ENCODE peak calls at places on chromosome 6, in ten cellular contexts. One of them, this sample, is unnamed.

GRCh38 chr6:77353129-77353528 is 110.2 kb downstream of the HTR1B start:
- DNase-seq in prostate gland: no peak
- DNase-seq in psoas muscle: no peak
- DNase-seq in tibial artery: no peak
- DNase-seq in K562: no peak
- DNase-seq in cardiac muscle cell: no peak
- DNase-seq in skeletal muscle cell: no peak
- DNase-seq in fibroblast of pulmonary artery: no peak
- DNase-seq in hepatocyte: no peak
- DNase-seq in foreskin fibroblast: no peak
- DNase-seq in this sample: no peak

GRCh38 chr6:132100388-132100990 is 149.3 kb upstream of the CCN2 start:
- DNase-seq in prostate gland: no peak
- DNase-seq in psoas muscle: no peak
- DNase-seq in tibial artery: no peak
- DNase-seq in K562: no peak
- DNase-seq in cardiac muscle cell: no peak
- DNase-seq in skeletal muscle cell: no peak
- DNase-seq in fibroblast of pulmonary artery: no peak
- DNase-seq in hepatocyte: no peak
- DNase-seq in foreskin fibroblast: no peak
- DNase-seq in this sample: no peak

GRCh38 chr6:34571388-34571787 is 15.3 kb upstream of the SPDEF start:
- DNase-seq in prostate gland: no peak
- DNase-seq in psoas muscle: no peak
- DNase-seq in tibial artery: no peak
- DNase-seq in K562: no peak
- DNase-seq in cardiac muscle cell: peak
- DNase-seq in skeletal muscle cell: no peak
- DNase-seq in fibroblast of pulmonary artery: no peak
- DNase-seq in hepatocyte: no peak
- DNase-seq in foreskin fibroblast: no peak
- DNase-seq in this sample: no peak

GRCh38 chr6:11379805-11380204 is 147.3 kb upstream of the NEDD9 start:
- DNase-seq in prostate gland: no peak
- DNase-seq in psoas muscle: no peak
- DNase-seq in tibial artery: no peak
- DNase-seq in K562: no peak
- DNase-seq in cardiac muscle cell: no peak
- DNase-seq in skeletal muscle cell: no peak
- DNase-seq in fibroblast of pulmonary artery: no peak
- DNase-seq in hepatocyte: no peak
- DNase-seq in foreskin fibroblast: no peak
- DNase-seq in this sample: no peak

GRCh38 chr6:71383891-71384489 is 95.4 kb downstream of the OGFRL1 start:
- DNase-seq in prostate gland: no peak
- DNase-seq in psoas muscle: no peak
- DNase-seq in tibial artery: no peak
- DNase-seq in K562: peak
- DNase-seq in cardiac muscle cell: peak
- DNase-seq in skeletal muscle cell: no peak
- DNase-seq in fibroblast of pulmonary artery: peak
- DNase-seq in hepatocyte: peak
- DNase-seq in foreskin fibroblast: no peak
- DNase-seq in this sample: peak

GRCh38 chr6:137728386-137729349 is 138.4 kb upstream of the TNFAIP3 start:
- DNase-seq in prostate gland: peak
- DNase-seq in psoas muscle: peak
- DNase-seq in tibial artery: no peak
- DNase-seq in K562: no peak
- DNase-seq in cardiac muscle cell: peak
- DNase-seq in skeletal muscle cell: peak
- DNase-seq in fibroblast of pulmonary artery: peak
- DNase-seq in hepatocyte: peak
- DNase-seq in foreskin fibroblast: peak
- DNase-seq in this sample: peak

GRCh38 chr6:106973841-106974336 is 640 bp downstream of the CD24 start:
- DNase-seq in prostate gland: peak
- DNase-seq in psoas muscle: no peak
- DNase-seq in tibial artery: no peak
- DNase-seq in K562: no peak
- DNase-seq in cardiac muscle cell: no peak
- DNase-seq in skeletal muscle cell: no peak
- DNase-seq in fibroblast of pulmonary artery: no peak
- DNase-seq in hepatocyte: peak
- DNase-seq in foreskin fibroblast: no peak
- DNase-seq in this sample: no peak

GRCh38 chr6:150391414-150391813 is 22.6 kb downstream of the IYD start:
- DNase-seq in prostate gland: no peak
- DNase-seq in psoas muscle: no peak
- DNase-seq in tibial artery: no peak
- DNase-seq in K562: no peak
- DNase-seq in cardiac muscle cell: no peak
- DNase-seq in skeletal muscle cell: no peak
- DNase-seq in fibroblast of pulmonary artery: no peak
- DNase-seq in hepatocyte: no peak
- DNase-seq in foreskin fibroblast: no peak
- DNase-seq in this sample: no peak

GRCh38 chr6:151661928-151662327 is 145.6 kb upstream of the ESR1 start:
- DNase-seq in prostate gland: no peak
- DNase-seq in psoas muscle: no peak
- DNase-seq in tibial artery: no peak
- DNase-seq in K562: peak
- DNase-seq in cardiac muscle cell: no peak
- DNase-seq in skeletal muscle cell: no peak
- DNase-seq in fibroblast of pulmonary artery: no peak
- DNase-seq in hepatocyte: no peak
- DNase-seq in foreskin fibroblast: no peak
- DNase-seq in this sample: no peak

GRCh38 chr6:158042245-158042798 is 60.7 kb downstream of the SYNJ2 start:
- DNase-seq in prostate gland: peak
- DNase-seq in psoas muscle: peak
- DNase-seq in tibial artery: peak
- DNase-seq in K562: peak
- DNase-seq in cardiac muscle cell: peak
- DNase-seq in skeletal muscle cell: peak
- DNase-seq in fibroblast of pulmonary artery: peak
- DNase-seq in hepatocyte: peak
- DNase-seq in foreskin fibroblast: peak
- DNase-seq in this sample: peak

GRCh38 chr6:8343600-8343999 is 91.7 kb downstream of the SLC35B3 start:
- DNase-seq in prostate gland: no peak
- DNase-seq in psoas muscle: no peak
- DNase-seq in tibial artery: no peak
- DNase-seq in K562: no peak
- DNase-seq in cardiac muscle cell: no peak
- DNase-seq in skeletal muscle cell: no peak
- DNase-seq in fibroblast of pulmonary artery: no peak
- DNase-seq in hepatocyte: no peak
- DNase-seq in foreskin fibroblast: no peak
- DNase-seq in this sample: no peak

GRCh38 chr6:21278078-21278790 is 315.3 kb upstream of the SOX4 start:
- DNase-seq in prostate gland: no peak
- DNase-seq in psoas muscle: no peak
- DNase-seq in tibial artery: no peak
- DNase-seq in K562: no peak
- DNase-seq in cardiac muscle cell: peak
- DNase-seq in skeletal muscle cell: no peak
- DNase-seq in fibroblast of pulmonary artery: no peak
- DNase-seq in hepatocyte: peak
- DNase-seq in foreskin fibroblast: no peak
- DNase-seq in this sample: no peak
- H3K4me3 ChIP-seq in prostate gland: no peak
- H3K4me3 ChIP-seq in psoas muscle: no peak
- H3K4me3 ChIP-seq in tibial artery: no peak
- H3K4me3 ChIP-seq in K562: no peak
- H3K4me3 ChIP-seq in cardiac muscle cell: no peak
- H3K4me3 ChIP-seq in skeletal muscle cell: no peak
- H3K4me3 ChIP-seq in fibroblast of pulmonary artery: no peak
- H3K4me3 ChIP-seq in hepatocyte: no peak
- H3K4me3 ChIP-seq in foreskin fibroblast: no peak
- H3K4me3 ChIP-seq in this sample: no peak

DNA sequence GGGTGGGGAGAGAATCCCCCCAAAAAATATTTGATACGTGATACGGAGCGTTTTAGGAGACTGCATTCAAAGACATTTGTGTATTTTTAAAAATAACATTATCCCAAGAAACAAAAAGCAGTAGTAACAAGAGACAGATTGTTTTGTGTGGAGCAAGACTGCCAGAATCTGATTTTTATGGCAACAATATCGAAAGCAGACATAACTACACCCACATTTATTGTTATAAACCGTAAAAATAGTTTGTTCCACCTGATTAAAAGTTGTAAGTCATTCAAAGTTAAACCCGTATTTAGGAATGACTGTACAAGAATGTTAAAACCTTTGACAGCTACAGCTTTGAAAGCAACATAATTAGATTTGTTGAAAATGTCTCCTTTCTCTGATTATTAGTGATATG is 2.6 kb downstream of the EYA4 start:
- DNase-seq in prostate gland: no peak
- DNase-seq in psoas muscle: no peak
- DNase-seq in tibial artery: no peak
- DNase-seq in K562: no peak
- DNase-seq in cardiac muscle cell: no peak
- DNase-seq in skeletal muscle cell: no peak
- DNase-seq in fibroblast of pulmonary artery: no peak
- DNase-seq in hepatocyte: no peak
- DNase-seq in foreskin fibroblast: no peak
- DNase-seq in this sample: no peak
- H3K4me3 ChIP-seq in prostate gland: no peak
- H3K4me3 ChIP-seq in psoas muscle: peak
- H3K4me3 ChIP-seq in tibial artery: no peak
- H3K4me3 ChIP-seq in K562: no peak
- H3K4me3 ChIP-seq in cardiac muscle cell: no peak
- H3K4me3 ChIP-seq in skeletal muscle cell: peak
- H3K4me3 ChIP-seq in fibroblast of pulmonary artery: no peak
- H3K4me3 ChIP-seq in hepatocyte: no peak
- H3K4me3 ChIP-seq in foreskin fibroblast: no peak
- H3K4me3 ChIP-seq in this sample: peak

GRCh38 chr6:167789358-167789757 is 37.4 kb upstream of the AFDN start:
- DNase-seq in prostate gland: no peak
- DNase-seq in psoas muscle: no peak
- DNase-seq in tibial artery: peak
- DNase-seq in K562: no peak
- DNase-seq in cardiac muscle cell: no peak
- DNase-seq in skeletal muscle cell: no peak
- DNase-seq in fibroblast of pulmonary artery: no peak
- DNase-seq in hepatocyte: no peak
- DNase-seq in foreskin fibroblast: no peak
- DNase-seq in this sample: no peak

GRCh38 chr6:167786859-167787675 is 39.6 kb upstream of the AFDN start:
- DNase-seq in prostate gland: no peak
- DNase-seq in psoas muscle: no peak
- DNase-seq in tibial artery: no peak
- DNase-seq in K562: no peak
- DNase-seq in cardiac muscle cell: no peak
- DNase-seq in skeletal muscle cell: no peak
- DNase-seq in fibroblast of pulmonary artery: no peak
- DNase-seq in hepatocyte: no peak
- DNase-seq in foreskin fibroblast: no peak
- DNase-seq in this sample: no peak

GRCh38 chr6:167791036-167791779 is 35.5 kb upstream of the AFDN start:
- DNase-seq in prostate gland: peak
- DNase-seq in psoas muscle: no peak
- DNase-seq in tibial artery: peak
- DNase-seq in K562: no peak
- DNase-seq in cardiac muscle cell: peak
- DNase-seq in skeletal muscle cell: no peak
- DNase-seq in fibroblast of pulmonary artery: peak
- DNase-seq in hepatocyte: peak
- DNase-seq in foreskin fibroblast: no peak
- DNase-seq in this sample: peak

GRCh38 chr6:167787896-167788530 is 38.7 kb upstream of the AFDN start:
- DNase-seq in prostate gland: no peak
- DNase-seq in psoas muscle: no peak
- DNase-seq in tibial artery: peak
- DNase-seq in K562: peak
- DNase-seq in cardiac muscle cell: no peak
- DNase-seq in skeletal muscle cell: no peak
- DNase-seq in fibroblast of pulmonary artery: no peak
- DNase-seq in hepatocyte: no peak
- DNase-seq in foreskin fibroblast: no peak
- DNase-seq in this sample: no peak

DNA sequence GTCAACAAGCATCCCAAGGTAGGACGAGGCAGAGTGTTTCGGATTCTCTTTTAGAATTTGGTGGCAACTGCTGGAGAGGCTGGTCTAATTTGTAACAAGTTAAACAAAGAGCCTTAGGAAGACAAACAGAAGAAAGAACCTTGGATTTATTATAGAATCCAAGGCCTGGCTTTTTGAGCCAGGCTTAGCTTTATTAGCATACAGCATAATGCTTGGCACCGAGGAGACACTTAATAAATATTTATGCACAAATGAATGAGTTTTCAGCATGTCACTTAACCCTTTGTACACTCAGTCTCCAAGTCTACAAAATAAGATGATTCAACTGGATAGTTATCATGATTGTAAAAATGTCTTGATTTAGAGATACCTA is 38.2 kb upstream of the AFDN start:
- DNase-seq in prostate gland: no peak
- DNase-seq in psoas muscle: no peak
- DNase-seq in tibial artery: no peak
- DNase-seq in K562: no peak
- DNase-seq in cardiac muscle cell: no peak
- DNase-seq in skeletal muscle cell: no peak
- DNase-seq in fibroblast of pulmonary artery: no peak
- DNase-seq in hepatocyte: no peak
- DNase-seq in foreskin fibroblast: no peak
- DNase-seq in this sample: no peak
- H3K4me3 ChIP-seq in prostate gland: no peak
- H3K4me3 ChIP-seq in psoas muscle: no peak
- H3K4me3 ChIP-seq in tibial artery: no peak
- H3K4me3 ChIP-seq in K562: no peak
- H3K4me3 ChIP-seq in cardiac muscle cell: no peak
- H3K4me3 ChIP-seq in skeletal muscle cell: no peak
- H3K4me3 ChIP-seq in fibroblast of pulmonary artery: no peak
- H3K4me3 ChIP-seq in hepatocyte: no peak
- H3K4me3 ChIP-seq in foreskin fibroblast: no peak
- H3K4me3 ChIP-seq in this sample: no peak

DNA sequence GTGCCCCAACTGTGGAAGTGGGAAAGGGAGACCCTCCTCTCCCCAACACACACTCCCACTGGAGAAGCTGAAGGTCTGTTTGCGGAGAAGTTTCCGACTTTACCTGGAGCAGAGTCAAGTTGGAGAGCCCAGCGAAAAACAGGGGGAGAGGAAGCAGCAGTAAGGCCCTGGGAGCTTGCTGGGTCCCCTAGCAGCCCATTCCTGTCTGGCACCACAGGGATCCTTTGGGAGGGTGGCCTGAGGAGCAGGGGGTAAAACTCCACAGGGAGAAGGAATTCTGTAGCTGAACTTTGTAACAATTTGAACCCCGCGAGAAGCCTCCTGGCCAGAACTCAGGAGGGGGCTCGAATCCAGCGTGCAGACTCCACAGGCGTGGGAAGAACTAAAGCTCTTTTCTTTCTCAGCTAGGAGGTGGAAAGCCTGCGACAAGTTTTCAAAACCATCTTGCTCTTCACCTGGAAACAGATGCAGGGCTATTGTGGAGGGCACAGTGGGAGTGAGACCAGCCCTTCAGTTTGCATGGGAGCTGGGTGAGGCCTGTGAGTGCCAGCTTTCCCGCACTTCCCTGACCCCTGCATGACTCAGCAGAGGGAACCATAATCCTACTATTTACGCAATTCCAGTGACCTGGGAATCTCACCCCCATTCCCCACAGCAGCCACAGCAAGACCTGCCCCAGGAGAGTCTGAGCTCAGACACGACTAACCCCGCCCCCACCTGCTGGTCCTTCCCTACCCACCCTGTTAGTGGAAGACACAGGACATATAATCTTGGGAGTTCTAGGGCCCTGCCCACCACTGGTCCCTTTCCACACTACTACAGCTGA is 25.8 kb downstream of the SERPINB9 start:
- DNase-seq in prostate gland: no peak
- DNase-seq in psoas muscle: no peak
- DNase-seq in tibial artery: no peak
- DNase-seq in K562: no peak
- DNase-seq in cardiac muscle cell: peak
- DNase-seq in skeletal muscle cell: peak
- DNase-seq in fibroblast of pulmonary artery: peak
- DNase-seq in hepatocyte: peak
- DNase-seq in foreskin fibroblast: peak
- DNase-seq in this sample: peak
- H3K4me3 ChIP-seq in prostate gland: no peak
- H3K4me3 ChIP-seq in psoas muscle: peak
- H3K4me3 ChIP-seq in tibial artery: peak
- H3K4me3 ChIP-seq in K562: no peak
- H3K4me3 ChIP-seq in cardiac muscle cell: no peak
- H3K4me3 ChIP-seq in skeletal muscle cell: no peak
- H3K4me3 ChIP-seq in fibroblast of pulmonary artery: peak
- H3K4me3 ChIP-seq in hepatocyte: no peak
- H3K4me3 ChIP-seq in foreskin fibroblast: peak
- H3K4me3 ChIP-seq in this sample: no peak

This sample was measured in bronchial epithelial cell.